ENCODE peak calls at places on chromosome 11, in four cellular contexts. One of them, this sample, is unnamed.

GRCh38 chr11:62501432-62501891 is 45.1 kb downstream of the AHNAK start:
- DNase-seq in vagina: no peak
- DNase-seq in lung: no peak
- DNase-seq in fibroblast of lung: peak; percentile 73
- DNase-seq in this sample: no peak

GRCh38 chr11:14041040-14041439 is 78.5 kb downstream of the SPON1 start:
- DNase-seq in vagina: no peak
- DNase-seq in lung: no peak
- DNase-seq in fibroblast of lung: no peak
- DNase-seq in this sample: no peak

GRCh38 chr11:67372993-67373915 is at the start of gene CLCF1:
- DNase-seq in vagina: no peak
- DNase-seq in lung: peak; percentile 75
- DNase-seq in fibroblast of lung: peak; percentile 94
- DNase-seq in this sample: peak; percentile 81

GRCh38 chr11:23455291-23455864 is 595.1 kb upstream of the CCDC179 start:
- DNase-seq in vagina: no peak
- DNase-seq in lung: no peak
- DNase-seq in fibroblast of lung: no peak
- DNase-seq in this sample: no peak

GRCh38 chr11:115911656-115912055 is 407.4 kb upstream of the CADM1 start:
- DNase-seq in vagina: no peak
- DNase-seq in lung: no peak
- DNase-seq in fibroblast of lung: peak; percentile 8
- DNase-seq in this sample: no peak

GRCh38 chr11:75541301-75541929 is 15.7 kb upstream of the GDPD5 start:
- DNase-seq in vagina: no peak
- DNase-seq in lung: no peak
- DNase-seq in fibroblast of lung: no peak
- DNase-seq in this sample: no peak

GRCh38 chr11:8356731-8357504 is 93.2 kb upstream of the LMO1 start:
- DNase-seq in vagina: no peak
- DNase-seq in lung: no peak
- DNase-seq in fibroblast of lung: peak; percentile 49
- DNase-seq in this sample: no peak

GRCh38 chr11:29989181-29989580 is 27.6 kb downstream of the KCNA4 start:
- DNase-seq in vagina: no peak
- DNase-seq in lung: no peak
- DNase-seq in fibroblast of lung: peak; percentile 0
- DNase-seq in this sample: no peak

GRCh38 chr11:47468598-47469214 is 19.8 kb upstream of the RAPSN start:
- DNase-seq in vagina: no peak
- DNase-seq in lung: no peak
- DNase-seq in fibroblast of lung: peak; percentile 18
- DNase-seq in this sample: no peak

GRCh38 chr11:61688368-61689163 is 8.4 kb downstream of the DAGLA start:
- DNase-seq in vagina: no peak
- DNase-seq in lung: peak; percentile 54
- DNase-seq in fibroblast of lung: peak; percentile 53
- DNase-seq in this sample: no peak

GRCh38 chr11:86926975-86927374 is 28.2 kb downstream of the FZD4 start:
- DNase-seq in vagina: no peak
- DNase-seq in lung: no peak
- DNase-seq in fibroblast of lung: no peak
- DNase-seq in this sample: no peak

GRCh38 chr11:35088676-35089075 is 50.3 kb upstream of the CD44 start:
- DNase-seq in vagina: peak; percentile 67
- DNase-seq in lung: no peak
- DNase-seq in fibroblast of lung: peak; percentile 59
- DNase-seq in this sample: no peak

GRCh38 chr11:134412508-134413333 is 679 bp upstream of the B3GAT1 start:
- DNase-seq in vagina: no peak
- DNase-seq in lung: no peak
- DNase-seq in fibroblast of lung: no peak
- DNase-seq in this sample: no peak

GRCh38 chr11:47714554-47715081 is 551 bp downstream of the AGBL2 start:
- DNase-seq in vagina: no peak
- DNase-seq in lung: peak; percentile 29
- DNase-seq in fibroblast of lung: peak; percentile 10
- DNase-seq in this sample: no peak

GRCh38 chr11:62020661-62021060 is 53.2 kb upstream of the FTH1 start:
- DNase-seq in vagina: no peak
- DNase-seq in lung: no peak
- DNase-seq in fibroblast of lung: no peak
- DNase-seq in this sample: no peak

GRCh38 chr11:126748097-126748756 is 252.3 kb downstream of the KIRREL3 start:
- DNase-seq in vagina: no peak
- DNase-seq in lung: no peak
- DNase-seq in fibroblast of lung: peak; percentile 6
- DNase-seq in this sample: no peak

GRCh38 chr11:12172493-12173013 is 62.2 kb downstream of the MICAL2 start:
- DNase-seq in vagina: no peak
- DNase-seq in lung: no peak
- DNase-seq in fibroblast of lung: no peak
- DNase-seq in this sample: no peak

GRCh38 chr11:27041141-27041869 is 690 bp downstream of the BBOX1 start:
- DNase-seq in vagina: no peak
- DNase-seq in lung: no peak
- DNase-seq in fibroblast of lung: no peak
- DNase-seq in this sample: no peak

GRCh38 chr11:34243620-34244493 is 114.0 kb downstream of the ABTB2 start:
- DNase-seq in vagina: no peak
- DNase-seq in lung: peak; percentile 42
- DNase-seq in fibroblast of lung: peak; percentile 88
- DNase-seq in this sample: no peak

GRCh38 chr11:127624455-127624854 is 623.9 kb upstream of the KIRREL3 start:
- DNase-seq in vagina: no peak
- DNase-seq in lung: no peak
- DNase-seq in fibroblast of lung: peak; percentile 28
- DNase-seq in this sample: no peak

GRCh38 chr11:44269369-44270351 is 40.3 kb downstream of the ALX4 start:
- DNase-seq in vagina: no peak
- DNase-seq in lung: no peak
- DNase-seq in fibroblast of lung: peak; percentile 45
- DNase-seq in this sample: no peak

GRCh38 chr11:77820565-77821348 is at the start of the genes AAMDC and RSF1:
- DNase-seq in vagina: peak; percentile 97
- DNase-seq in lung: peak; percentile 99
- DNase-seq in fibroblast of lung: peak; percentile 98
- DNase-seq in this sample: peak; percentile 97

GRCh38 chr11:130124096-130124495 is 35.5 kb upstream of the ST14 start:
- DNase-seq in vagina: no peak
- DNase-seq in lung: peak; percentile 90
- DNase-seq in fibroblast of lung: peak; percentile 82
- DNase-seq in this sample: no peak

GRCh38 chr11:117766576-117766975 is 30.4 kb downstream of the DSCAML1 start:
- DNase-seq in vagina: no peak
- DNase-seq in lung: no peak
- DNase-seq in fibroblast of lung: no peak
- DNase-seq in this sample: no peak

GRCh38 chr11:8267831-8268529 is 4.3 kb upstream of the LMO1 start:
- DNase-seq in vagina: no peak
- DNase-seq in lung: no peak
- DNase-seq in fibroblast of lung: peak; percentile 7
- DNase-seq in this sample: no peak

GRCh38 chr11:114479331-114479730 is 40.1 kb downstream of the REXO2 start:
- DNase-seq in vagina: no peak
- DNase-seq in lung: no peak
- DNase-seq in fibroblast of lung: peak; percentile 2
- DNase-seq in this sample: no peak

GRCh38 chr11:74380746-74381439 is 17.3 kb downstream of the PGM2L1 start:
- DNase-seq in vagina: no peak
- DNase-seq in lung: no peak
- DNase-seq in fibroblast of lung: peak; percentile 16
- DNase-seq in this sample: no peak

GRCh38 chr11:129861702-129862107 is 33.7 kb downstream of the NFRKB start:
- DNase-seq in vagina: no peak
- DNase-seq in lung: peak; percentile 89
- DNase-seq in fibroblast of lung: peak; percentile 97
- DNase-seq in this sample: no peak

GRCh38 chr11:10355257-10355661 is 50.4 kb downstream of the ADM start:
- DNase-seq in vagina: no peak
- DNase-seq in lung: no peak
- DNase-seq in fibroblast of lung: peak; percentile 28
- DNase-seq in this sample: no peak

GRCh38 chr11:82732734-82733443 is 775 bp downstream of the FAM181B start:
- DNase-seq in vagina: no peak
- DNase-seq in lung: no peak
- DNase-seq in fibroblast of lung: no peak
- DNase-seq in this sample: no peak

GRCh38 chr11:69981119-69981770 is 96.9 kb upstream of the ANO1 start:
- DNase-seq in vagina: no peak
- DNase-seq in lung: no peak
- DNase-seq in fibroblast of lung: no peak
- DNase-seq in this sample: no peak

GRCh38 chr11:69975822-69976221 is 102.3 kb upstream of the ANO1 start:
- DNase-seq in vagina: no peak
- DNase-seq in lung: no peak
- DNase-seq in fibroblast of lung: no peak
- DNase-seq in this sample: no peak

GRCh38 chr11:69977951-69978350 is 100.2 kb upstream of the ANO1 start:
- DNase-seq in vagina: no peak
- DNase-seq in lung: no peak
- DNase-seq in fibroblast of lung: no peak
- DNase-seq in this sample: no peak

GRCh38 chr11:69979632-69980031 is 98.5 kb upstream of the ANO1 start:
- DNase-seq in vagina: no peak
- DNase-seq in lung: no peak
- DNase-seq in fibroblast of lung: no peak
- DNase-seq in this sample: no peak

DNA sequence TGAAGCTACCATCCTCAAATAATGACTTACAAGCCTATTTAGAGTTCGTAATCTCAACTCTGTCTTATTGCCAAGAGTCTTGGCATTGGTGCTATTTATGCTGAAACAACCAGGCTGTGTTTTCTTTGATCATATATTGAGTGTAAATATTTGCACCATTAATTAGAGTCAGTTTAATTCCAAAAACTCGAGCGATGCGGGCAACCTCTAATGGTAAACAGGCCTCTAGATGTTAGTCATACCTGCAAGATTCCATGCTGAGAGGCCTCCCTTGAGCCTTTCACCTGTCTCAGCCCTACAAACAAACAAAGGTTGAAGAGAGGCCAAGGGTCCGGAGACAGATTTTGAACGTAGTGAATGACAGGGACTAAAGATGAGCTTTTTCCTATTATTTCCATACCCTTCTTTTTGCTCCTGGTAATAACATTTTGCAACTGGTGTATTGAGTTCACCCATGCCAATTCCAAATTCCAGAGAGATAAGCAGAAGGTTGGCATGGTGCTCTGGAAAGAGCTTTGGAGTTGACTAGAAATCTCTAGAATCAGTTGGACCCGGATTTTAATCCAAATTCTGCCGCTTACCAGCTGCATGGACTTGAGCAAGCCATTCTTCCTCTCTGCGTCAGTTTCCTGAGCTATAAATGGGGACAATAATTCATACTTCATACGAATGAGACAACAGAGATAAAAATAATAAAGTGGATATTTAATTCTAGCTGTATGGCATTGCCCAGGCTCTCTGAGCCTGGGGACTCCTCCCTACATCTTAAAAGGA is 99.1 kb upstream of the ANO1 start:
- DNase-seq in vagina: no peak
- DNase-seq in lung: no peak
- DNase-seq in fibroblast of lung: no peak
- DNase-seq in this sample: no peak
- H3K27me3 ChIP-seq in vagina: no peaks in the 10 kb centered on the region
- H3K27me3 ChIP-seq in lung: no peaks in the 10 kb centered on the region
- H3K27me3 ChIP-seq in fibroblast of lung: peaks cover under 1% of the 10 kb centered on the region
- H3K27me3 ChIP-seq in this sample: no peaks in the 10 kb centered on the region

DNA sequence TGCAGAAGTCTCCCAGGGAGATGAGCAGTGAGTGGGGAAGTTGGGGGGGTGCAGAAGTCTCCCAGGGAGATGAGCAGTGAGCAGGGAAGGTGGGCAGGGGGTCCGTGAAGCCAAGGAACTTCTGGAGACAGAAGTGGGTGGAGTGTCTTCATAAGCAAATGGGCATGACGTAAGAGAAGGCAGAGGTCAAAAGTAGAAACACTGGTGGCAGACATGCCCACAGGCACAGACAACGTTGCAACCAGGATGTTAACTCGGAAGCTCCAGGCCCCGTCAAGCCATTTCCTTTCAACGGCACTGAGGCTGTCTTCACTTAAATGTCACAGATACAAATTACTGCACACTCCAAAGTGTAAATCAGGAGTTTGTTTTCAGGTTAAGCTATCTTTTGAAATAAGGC is 186.1 kb downstream of the SHANK2 start:
- DNase-seq in vagina: no peak
- DNase-seq in lung: no peak
- DNase-seq in fibroblast of lung: no peak
- DNase-seq in this sample: no peak
- H3K9me3 ChIP-seq in vagina: no peaks in the 10 kb centered on the region
- H3K9me3 ChIP-seq in lung: no peaks in the 10 kb centered on the region
- H3K9me3 ChIP-seq in fibroblast of lung: no peaks in the 10 kb centered on the region
- H3K9me3 ChIP-seq in this sample: no peaks in the 10 kb centered on the region

DNA sequence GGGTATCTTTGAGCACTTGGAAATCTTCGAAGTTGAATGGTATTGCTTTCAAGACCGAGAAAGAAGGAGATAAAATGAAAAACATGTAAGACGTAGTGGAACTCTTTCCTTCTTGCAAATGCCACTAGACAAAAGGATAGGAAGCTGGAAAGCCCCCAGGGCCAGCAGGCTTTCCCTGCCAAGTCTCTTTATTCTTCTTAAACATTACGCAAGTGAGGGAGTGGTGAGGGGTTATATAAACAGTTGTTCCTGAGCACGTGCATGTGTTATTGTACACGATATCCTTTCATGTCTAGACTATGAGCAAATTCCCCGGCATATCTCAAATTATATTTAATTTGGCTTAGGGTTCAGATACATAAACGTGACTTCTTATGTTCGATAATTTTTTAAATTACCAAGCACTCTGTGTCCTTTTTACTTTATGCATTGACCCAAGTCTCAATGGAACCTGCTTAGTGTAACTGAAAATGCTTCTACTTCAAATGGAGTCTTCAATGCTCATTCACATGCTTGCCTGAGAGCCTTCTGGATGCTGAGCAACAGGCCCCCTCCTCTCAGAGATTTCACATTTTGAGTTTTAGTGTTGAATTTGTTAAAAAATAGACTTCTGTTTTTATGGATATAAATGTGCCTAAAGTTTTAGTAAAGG is 59.0 kb downstream of the PPP2R1B start:
- DNase-seq in vagina: no peak
- DNase-seq in lung: peak; percentile 46
- DNase-seq in fibroblast of lung: peak; percentile 84
- DNase-seq in this sample: no peak
- H3K36me3 ChIP-seq in vagina: peaks cover 36% of the 10 kb centered on the region
- H3K36me3 ChIP-seq in lung: peaks cover 28% of the 10 kb centered on the region
- H3K36me3 ChIP-seq in fibroblast of lung: peaks cover 9% of the 10 kb centered on the region
- H3K36me3 ChIP-seq in this sample: peaks cover 22% of the 10 kb centered on the region

DNA sequence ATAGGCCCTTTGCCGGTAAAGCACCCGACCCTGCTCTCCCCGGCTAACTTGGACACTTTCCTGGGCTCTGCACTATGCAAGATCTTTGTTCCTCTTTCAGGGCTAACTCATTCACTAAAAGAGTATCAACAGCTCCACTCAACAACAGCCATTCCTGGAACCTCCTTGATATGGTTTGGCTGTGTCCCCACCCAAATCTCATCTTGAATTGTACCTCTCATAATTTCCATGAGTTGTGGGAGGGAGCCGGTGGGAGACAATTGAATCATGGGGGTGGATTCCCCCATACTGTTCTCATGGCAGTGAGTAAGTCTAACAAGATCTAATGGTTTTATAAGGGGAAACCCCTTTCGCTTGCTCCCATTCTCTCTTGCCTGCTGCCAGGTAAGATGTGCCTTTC is 330.0 kb downstream of the TENM4 start:
- DNase-seq in vagina: no peak
- DNase-seq in lung: no peak
- DNase-seq in fibroblast of lung: peak; percentile 53
- DNase-seq in this sample: no peak
- H3K27me3 ChIP-seq in vagina: no peaks in the 10 kb centered on the region
- H3K27me3 ChIP-seq in lung: no peaks in the 10 kb centered on the region
- H3K27me3 ChIP-seq in fibroblast of lung: no peaks in the 10 kb centered on the region
- H3K27me3 ChIP-seq in this sample: no peaks in the 10 kb centered on the region

This sample was measured in effector memory CD4-positive, alpha-beta T cell.